ENCODE peak calls at places on chromosomes 5 and 9, in six cellular contexts. One of them, this sample, is unnamed.

GRCh38 chr5:181203842-181204560 is 995 bp downstream of the TRIM7 start:
- DNase-seq in mesenchymal stem cell: peak; percentile 32
- DNase-seq in hepatocyte: no peak
- DNase-seq in uterus: no peak
- DNase-seq in GM12878: no peak
- DNase-seq in lower lobe of right lung: peak; percentile 56
- DNase-seq in this sample: peak; percentile 29

GRCh38 chr9:3954950-3955670 is 344.8 kb downstream of the GLIS3 start:
- DNase-seq in hepatocyte: peak; percentile 52
- DNase-seq in GM12878: no peak
- DNase-seq in uterus: peak; percentile 48
- DNase-seq in lower lobe of right lung: no peak
- DNase-seq in mesenchymal stem cell: peak; percentile 89
- DNase-seq in this sample: peak; percentile 87

GRCh38 chr5:107486489-107486888 is 184.2 kb downstream of the EFNA5 start:
- DNase-seq in mesenchymal stem cell: peak; percentile 80
- DNase-seq in hepatocyte: no peak
- DNase-seq in uterus: no peak
- DNase-seq in lower lobe of right lung: no peak
- DNase-seq in GM12878: peak; percentile 48
- DNase-seq in this sample: no peak

GRCh38 chr9:133003671-133004090 is 25.2 kb downstream of the GFI1B start:
- DNase-seq in hepatocyte: no peak
- DNase-seq in GM12878: no peak
- DNase-seq in mesenchymal stem cell: no peak
- DNase-seq in uterus: no peak
- DNase-seq in lower lobe of right lung: peak; percentile 27
- DNase-seq in this sample: no peak

GRCh38 chr5:95723632-95724369 is 7.3 kb upstream of the RHOBTB3 start:
- DNase-seq in GM12878: no peak
- DNase-seq in lower lobe of right lung: no peak
- DNase-seq in uterus: no peak
- DNase-seq in mesenchymal stem cell: peak; percentile 75
- DNase-seq in hepatocyte: no peak
- DNase-seq in this sample: no peak

GRCh38 chr9:97526895-97527575 is 25.6 kb downstream of the TMOD1 start:
- DNase-seq in uterus: peak; percentile 9
- DNase-seq in GM12878: no peak
- DNase-seq in lower lobe of right lung: no peak
- DNase-seq in mesenchymal stem cell: no peak
- DNase-seq in hepatocyte: no peak
- DNase-seq in this sample: no peak

GRCh38 chr5:156475831-156476551 is 149.0 kb downstream of the SGCD start:
- DNase-seq in lower lobe of right lung: no peak
- DNase-seq in uterus: peak; percentile 75
- DNase-seq in hepatocyte: peak; percentile 17
- DNase-seq in GM12878: no peak
- DNase-seq in mesenchymal stem cell: peak; percentile 94
- DNase-seq in this sample: no peak

GRCh38 chr9:77175152-77175551 is 2.2 kb upstream of the VPS13A start:
- DNase-seq in lower lobe of right lung: no peak
- DNase-seq in GM12878: no peak
- DNase-seq in mesenchymal stem cell: no peak
- DNase-seq in hepatocyte: no peak
- DNase-seq in uterus: no peak
- DNase-seq in this sample: no peak

GRCh38 chr5:173615884-173616576 is 420 bp downstream of the BOD1 start:
- DNase-seq in hepatocyte: peak; percentile 90
- DNase-seq in uterus: peak; percentile 32
- DNase-seq in mesenchymal stem cell: peak; percentile 88
- DNase-seq in lower lobe of right lung: peak; percentile 73
- DNase-seq in GM12878: peak; percentile 43
- DNase-seq in this sample: peak; percentile 73

GRCh38 chr9:31916591-31917223 is 467.7 kb upstream of the ACO1 start:
- DNase-seq in GM12878: no peak
- DNase-seq in lower lobe of right lung: no peak
- DNase-seq in mesenchymal stem cell: no peak
- DNase-seq in hepatocyte: peak; percentile 36
- DNase-seq in uterus: no peak
- DNase-seq in this sample: no peak

GRCh38 chr5:14268236-14268701 is 125.1 kb downstream of the TRIO start:
- DNase-seq in mesenchymal stem cell: peak; percentile 97
- DNase-seq in lower lobe of right lung: no peak
- DNase-seq in GM12878: no peak
- DNase-seq in hepatocyte: peak; percentile 55
- DNase-seq in uterus: no peak
- DNase-seq in this sample: peak; percentile 55

GRCh38 chr5:20949636-20950035 is 961.6 kb upstream of the CDH18 start:
- DNase-seq in hepatocyte: no peak
- DNase-seq in uterus: no peak
- DNase-seq in mesenchymal stem cell: peak; percentile 9
- DNase-seq in lower lobe of right lung: no peak
- DNase-seq in GM12878: no peak
- DNase-seq in this sample: no peak

GRCh38 chr5:78405820-78406750 is 45.7 kb downstream of the SCAMP1 start:
- DNase-seq in lower lobe of right lung: no peak
- DNase-seq in GM12878: peak; percentile 19
- DNase-seq in mesenchymal stem cell: peak; percentile 55
- DNase-seq in hepatocyte: no peak
- DNase-seq in uterus: no peak
- DNase-seq in this sample: no peak

GRCh38 chr5:150484964-150485769 is 22.8 kb upstream of the NDST1 start:
- DNase-seq in hepatocyte: no peak
- DNase-seq in mesenchymal stem cell: peak; percentile 34
- DNase-seq in GM12878: no peak
- DNase-seq in uterus: no peak
- DNase-seq in lower lobe of right lung: no peak
- DNase-seq in this sample: no peak

GRCh38 chr5:132420706-132421272 is 51.3 kb downstream of the SLC22A5 start:
- DNase-seq in uterus: no peak
- DNase-seq in GM12878: peak; percentile 95
- DNase-seq in hepatocyte: no peak
- DNase-seq in lower lobe of right lung: no peak
- DNase-seq in mesenchymal stem cell: no peak
- DNase-seq in this sample: peak; percentile 80

GRCh38 chr9:87766697-87767096 is 40.8 kb downstream of the CTSL start:
- DNase-seq in mesenchymal stem cell: no peak
- DNase-seq in GM12878: no peak
- DNase-seq in uterus: no peak
- DNase-seq in hepatocyte: peak; percentile 69
- DNase-seq in lower lobe of right lung: no peak
- DNase-seq in this sample: no peak

GRCh38 chr5:2441496-2442180 is 309.8 kb downstream of the IRX2 start:
- DNase-seq in mesenchymal stem cell: no peak
- DNase-seq in hepatocyte: no peak
- DNase-seq in lower lobe of right lung: no peak
- DNase-seq in GM12878: no peak
- DNase-seq in uterus: no peak
- DNase-seq in this sample: no peak

GRCh38 chr5:1513326-1514026 is 10.3 kb downstream of the LPCAT1 start:
- DNase-seq in GM12878: no peak
- DNase-seq in lower lobe of right lung: peak; percentile 49
- DNase-seq in uterus: peak; percentile 6
- DNase-seq in hepatocyte: no peak
- DNase-seq in mesenchymal stem cell: no peak
- DNase-seq in this sample: no peak

GRCh38 chr9:127035423-127035822 is 87.0 kb downstream of the ANGPTL2 start:
- DNase-seq in uterus: peak; percentile 63
- DNase-seq in mesenchymal stem cell: peak; percentile 73
- DNase-seq in lower lobe of right lung: no peak
- DNase-seq in hepatocyte: no peak
- DNase-seq in GM12878: no peak
- DNase-seq in this sample: no peak

GRCh38 chr5:67199859-67200258 is 3.3 kb upstream of the CD180 start:
- DNase-seq in mesenchymal stem cell: no peak
- DNase-seq in uterus: no peak
- DNase-seq in hepatocyte: no peak
- DNase-seq in lower lobe of right lung: no peak
- DNase-seq in GM12878: no peak
- DNase-seq in this sample: no peak
- H3K27ac ChIP-seq in mesenchymal stem cell: no peak overlapping the region
- H3K27ac ChIP-seq in uterus: no peak overlapping the region
- H3K27ac ChIP-seq in hepatocyte: no peak overlapping the region
- H3K27ac ChIP-seq in lower lobe of right lung: no peak overlapping the region
- H3K27ac ChIP-seq in GM12878: no peak overlapping the region
- H3K27ac ChIP-seq in this sample: no peak overlapping the region

DNA sequence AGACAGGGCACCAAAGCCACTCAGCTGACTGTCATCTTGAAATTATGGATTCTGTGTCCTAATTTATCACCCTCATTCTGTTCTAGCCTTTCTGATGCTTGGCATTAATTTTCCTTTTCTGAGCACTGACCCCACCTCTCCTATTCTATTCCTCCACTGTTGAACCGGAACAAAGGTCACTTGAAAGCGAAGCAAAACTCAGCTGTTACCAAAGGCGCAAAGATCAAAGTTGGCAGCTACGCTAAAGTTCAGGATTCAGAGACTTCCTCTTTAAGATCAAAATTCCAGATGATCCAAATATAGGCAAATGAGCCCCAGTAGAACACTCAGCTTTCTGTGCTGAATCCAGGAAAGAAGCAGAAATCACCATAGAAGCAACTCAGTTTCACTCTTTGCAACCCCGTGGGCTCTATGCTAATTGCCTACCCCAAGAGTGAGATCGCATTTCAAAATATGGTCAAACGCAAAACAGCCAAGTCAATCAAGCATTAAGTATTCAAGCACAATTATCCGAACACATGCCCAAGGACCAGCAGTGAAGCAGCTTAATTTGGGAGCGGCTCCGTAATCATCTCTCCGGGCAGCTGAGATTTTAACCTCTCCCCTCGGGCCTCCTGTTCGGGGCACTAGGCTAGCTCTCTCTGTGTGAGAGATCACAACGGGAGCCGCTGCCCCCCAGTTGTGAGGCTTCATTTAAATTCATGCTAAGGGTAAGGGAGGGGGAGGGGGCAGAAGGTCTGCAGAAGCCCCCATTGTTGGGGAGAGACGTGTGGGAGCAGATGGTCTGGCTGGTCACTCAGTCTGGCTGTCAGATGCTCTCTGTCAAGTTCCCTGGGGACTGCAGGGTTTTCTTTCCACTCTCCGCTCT is 288.6 kb downstream of the ELAVL2 start:
- DNase-seq in mesenchymal stem cell: no peak
- DNase-seq in lower lobe of right lung: no peak
- DNase-seq in GM12878: no peak
- DNase-seq in uterus: no peak
- DNase-seq in hepatocyte: no peak
- DNase-seq in this sample: no peak
- H3K27ac ChIP-seq in mesenchymal stem cell: no peak overlapping the region
- H3K27ac ChIP-seq in lower lobe of right lung: no peak overlapping the region
- H3K27ac ChIP-seq in GM12878: no peak overlapping the region
- H3K27ac ChIP-seq in uterus: no peak overlapping the region
- H3K27ac ChIP-seq in hepatocyte: no peak overlapping the region
- H3K27ac ChIP-seq in this sample: no peak overlapping the region

GRCh38 chr9:120252248-120252647 is 327.7 kb downstream of the CDK5RAP2 start:
- DNase-seq in lower lobe of right lung: no peak
- DNase-seq in uterus: no peak
- DNase-seq in mesenchymal stem cell: no peak
- DNase-seq in GM12878: no peak
- DNase-seq in hepatocyte: no peak
- DNase-seq in this sample: no peak
- H3K27ac ChIP-seq in lower lobe of right lung: no peak overlapping the region
- H3K27ac ChIP-seq in uterus: no peak overlapping the region
- H3K27ac ChIP-seq in mesenchymal stem cell: no peak overlapping the region
- H3K27ac ChIP-seq in GM12878: no peak overlapping the region
- H3K27ac ChIP-seq in hepatocyte: no peak overlapping the region
- H3K27ac ChIP-seq in this sample: no peak overlapping the region

GRCh38 chr5:144703776-144704175 is 533.1 kb downstream of the KCTD16 start:
- DNase-seq in hepatocyte: no peak
- DNase-seq in GM12878: no peak
- DNase-seq in uterus: no peak
- DNase-seq in mesenchymal stem cell: no peak
- DNase-seq in lower lobe of right lung: no peak
- DNase-seq in this sample: no peak

GRCh38 chr5:144691936-144692335 is 521.3 kb downstream of the KCTD16 start:
- DNase-seq in lower lobe of right lung: no peak
- DNase-seq in mesenchymal stem cell: no peak
- DNase-seq in GM12878: no peak
- DNase-seq in hepatocyte: no peak
- DNase-seq in uterus: no peak
- DNase-seq in this sample: no peak

GRCh38 chr5:144698454-144698853 is 527.8 kb downstream of the KCTD16 start:
- DNase-seq in GM12878: no peak
- DNase-seq in uterus: no peak
- DNase-seq in mesenchymal stem cell: no peak
- DNase-seq in lower lobe of right lung: no peak
- DNase-seq in hepatocyte: no peak
- DNase-seq in this sample: no peak

GRCh38 chr5:144697847-144698262 is 527.2 kb downstream of the KCTD16 start:
- DNase-seq in GM12878: no peak
- DNase-seq in lower lobe of right lung: no peak
- DNase-seq in hepatocyte: peak; percentile 5
- DNase-seq in mesenchymal stem cell: peak; percentile 55
- DNase-seq in uterus: no peak
- DNase-seq in this sample: no peak
- H3K27ac ChIP-seq in GM12878: no peak overlapping the region
- H3K27ac ChIP-seq in lower lobe of right lung: no peak overlapping the region
- H3K27ac ChIP-seq in hepatocyte: no peak overlapping the region
- H3K27ac ChIP-seq in mesenchymal stem cell: peak overlapping the region; percentile 63
- H3K27ac ChIP-seq in uterus: no peak overlapping the region
- H3K27ac ChIP-seq in this sample: no peak overlapping the region

DNA sequence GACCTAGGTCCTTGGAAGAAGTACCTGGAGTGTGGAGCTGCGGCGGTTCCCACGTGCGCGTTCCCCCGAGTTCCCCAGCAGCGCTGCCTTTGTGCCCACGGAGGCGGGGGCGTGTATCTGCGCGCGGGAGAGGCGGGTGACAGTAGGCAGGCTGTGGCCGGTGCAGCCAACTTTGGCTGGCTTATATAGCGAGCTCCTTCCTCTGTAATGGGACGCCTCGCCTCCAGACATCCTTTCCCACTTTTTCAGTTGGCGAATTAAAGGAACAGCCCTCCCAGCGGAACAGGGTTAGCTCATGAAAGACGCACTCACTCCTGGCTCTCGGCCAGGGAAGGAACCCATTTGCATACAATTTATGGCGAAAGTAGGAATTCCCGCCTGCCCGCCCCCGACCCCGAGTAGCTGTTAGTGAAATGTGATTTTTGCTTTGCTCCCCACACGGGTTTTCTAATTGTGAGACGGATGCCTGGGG is at the start of gene TNC:
- DNase-seq in uterus: peak; percentile 80
- DNase-seq in GM12878: no peak
- DNase-seq in hepatocyte: peak; percentile 82
- DNase-seq in mesenchymal stem cell: peak; percentile 81
- DNase-seq in lower lobe of right lung: peak; percentile 58
- DNase-seq in this sample: peak; percentile 96
- H3K27ac ChIP-seq in uterus: peak within 1 kb of the TSS; percentile 89
- H3K27ac ChIP-seq in GM12878: no peak within 1 kb of the TSS
- H3K27ac ChIP-seq in hepatocyte: peak within 1 kb of the TSS; percentile 70
- H3K27ac ChIP-seq in mesenchymal stem cell: peak within 1 kb of the TSS; percentile 95
- H3K27ac ChIP-seq in lower lobe of right lung: peak within 1 kb of the TSS; percentile 71
- H3K27ac ChIP-seq in this sample: peak within 1 kb of the TSS; percentile 82

GRCh38 chr9:130334915-130335314 is 69.4 kb downstream of the HMCN2 start:
- DNase-seq in hepatocyte: no peak
- DNase-seq in uterus: no peak
- DNase-seq in mesenchymal stem cell: no peak
- DNase-seq in lower lobe of right lung: no peak
- DNase-seq in GM12878: no peak
- DNase-seq in this sample: no peak
- H3K27ac ChIP-seq in hepatocyte: no peak overlapping the region
- H3K27ac ChIP-seq in uterus: no peak overlapping the region
- H3K27ac ChIP-seq in mesenchymal stem cell: no peak overlapping the region
- H3K27ac ChIP-seq in lower lobe of right lung: no peak overlapping the region
- H3K27ac ChIP-seq in GM12878: no peak overlapping the region
- H3K27ac ChIP-seq in this sample: no peak overlapping the region

GRCh38 chr5:99060306-99061261 is 131.8 kb upstream of the CHD1 start:
- DNase-seq in hepatocyte: peak; percentile 82
- DNase-seq in mesenchymal stem cell: peak; percentile 70
- DNase-seq in GM12878: peak; percentile 34
- DNase-seq in uterus: peak; percentile 67
- DNase-seq in lower lobe of right lung: peak; percentile 81
- DNase-seq in this sample: peak; percentile 78
- H3K27ac ChIP-seq in hepatocyte: no peak overlapping the region
- H3K27ac ChIP-seq in mesenchymal stem cell: peak overlapping the region; percentile 59
- H3K27ac ChIP-seq in GM12878: no peak overlapping the region
- H3K27ac ChIP-seq in uterus: no peak overlapping the region
- H3K27ac ChIP-seq in lower lobe of right lung: no peak overlapping the region
- H3K27ac ChIP-seq in this sample: no peak overlapping the region

This sample was measured in A673.